ENCODE peak calls at places on chromosomes 3 and 15, in seven cellular contexts. R is mesothelial cell of epicardium, Q is heart left ventricle, F is fibroblast of the aortic adventitia, X is Calu3, S is choroid plexus epithelial cell, P is GM20000. D is an unnamed sample.

GRCh38 chr3:145898487-145898886 is 262.5 kb downstream of the PLOD2 start:
- DNase-seq in R (no peak), Q (no peak), F (peak), X (no peak), S (peak), P (no peak), D (no peak)

GRCh38 chr15:40250771-40251454 is 12.1 kb downstream of the PAK6 start:
- DNase-seq in R (no peak), Q (peak), F (no peak), X (no peak), S (no peak), P (no peak), D (no peak)

GRCh38 chr15:89332446-89332845 is 2.2 kb downstream of the POLG start:
- DNase-seq in R (no peak), Q (no peak), F (peak), X (peak), S (peak), P (peak), D (no peak)

GRCh38 chr3:121748638-121749275 is 784 bp downstream of the GOLGB1 start:
- DNase-seq in R (no peak), Q (no peak), F (peak), X (peak), S (peak), P (no peak), D (no peak)

GRCh38 chr3:73614385-73614784 is 10.4 kb downstream of the PDZRN3 start:
- DNase-seq in R (no peak), Q (no peak), F (peak), X (no peak), S (peak), P (no peak), D (no peak)

GRCh38 chr15:78045189-78045588 is 32.3 kb downstream of the TBC1D2B start:
- DNase-seq in R (no peak), Q (no peak), F (no peak), X (no peak), S (no peak), P (no peak), D (no peak)

GRCh38 chr3:190534986-190535385 is 21.1 kb downstream of the IL1RAP start:
- DNase-seq in R (no peak), Q (no peak), F (no peak), X (no peak), S (no peak), P (no peak), D (no peak)

GRCh38 chr3:159266779-159267178 is 464.9 kb downstream of the MFSD1 start:
- DNase-seq in R (peak), Q (no peak), F (no peak), X (peak), S (peak), P (no peak), D (no peak)

GRCh38 chr3:23264413-23264812 is 61.3 kb downstream of the UBE2E2 start:
- DNase-seq in R (no peak), Q (no peak), F (peak), X (no peak), S (peak), P (no peak), D (no peak)

GRCh38 chr15:82183121-82184031 is 79.2 kb downstream of the EFL1 start:
- DNase-seq in R (no peak), Q (no peak), F (peak), X (no peak), S (peak), P (no peak), D (no peak)

GRCh38 chr15:91853968-91854943 is 748 bp downstream of the SLCO3A1 start:
- DNase-seq in R (no peak), Q (peak), F (no peak), X (peak), S (no peak), P (peak), D (peak)

GRCh38 chr15:40511472-40512133 is 40.8 kb downstream of the CHST14 start:
- DNase-seq in R (peak), Q (peak), F (peak), X (peak), S (peak), P (peak), D (peak)

GRCh38 chr15:59444082-59444835 is 6.3 kb downstream of the FAM81A start:
- DNase-seq in R (no peak), Q (no peak), F (no peak), X (no peak), S (no peak), P (no peak), D (no peak)

GRCh38 chr3:105555206-105555605 is 188.5 kb downstream of the ALCAM start:
- DNase-seq in R (no peak), Q (no peak), F (peak), X (no peak), S (peak), P (no peak), D (no peak)

GRCh38 chr3:42906085-42906904 is at the start of gene ZNF662:
- DNase-seq in R (no peak), Q (peak), F (no peak), X (no peak), S (peak), P (no peak), D (no peak)

GRCh38 chr3:11238880-11239279 is 33.3 kb upstream of the ATG7 start:
- DNase-seq in R (no peak), Q (no peak), F (peak), X (no peak), S (peak), P (no peak), D (no peak)

GRCh38 chr3:73707772-73708171 is 83.0 kb upstream of the PDZRN3 start:
- DNase-seq in R (no peak), Q (no peak), F (peak), X (no peak), S (peak), P (no peak), D (no peak)

GRCh38 chr15:77983708-77984445 is 93.6 kb downstream of the TBC1D2B start:
- DNase-seq in R (no peak), Q (no peak), F (no peak), X (peak), S (no peak), P (no peak), D (no peak)

GRCh38 chr3:141051641-141052569 is 758 bp downstream of the SPSB4 start:
- DNase-seq in R (no peak), Q (no peak), F (peak), X (peak), S (peak), P (no peak), D (no peak)

GRCh38 chr15:42121667-42122066 is 27.3 kb upstream of the PLA2G4D start:
- DNase-seq in R (no peak), Q (no peak), F (no peak), X (no peak), S (no peak), P (no peak), D (peak)

GRCh38 chr3:153247331-153248311 is 85.6 kb downstream of the RAP2B start:
- DNase-seq in R (no peak), Q (no peak), F (no peak), X (no peak), S (no peak), P (no peak), D (no peak)

GRCh38 chr3:73586190-73586589 is 38.6 kb downstream of the PDZRN3 start:
- DNase-seq in R (no peak), Q (no peak), F (no peak), X (no peak), S (no peak), P (no peak), D (no peak)

GRCh38 chr3:4744405-4745239 is 234.6 kb upstream of the BHLHE40 start:
- DNase-seq in R (no peak), Q (no peak), F (peak), X (no peak), S (peak), P (no peak), D (no peak)

GRCh38 chr15:75109731-75110130 is 86.3 kb downstream of the PPCDC start:
- DNase-seq in R (no peak), Q (no peak), F (no peak), X (no peak), S (no peak), P (no peak), D (no peak)

GRCh38 chr15:75109021-75109690 is 85.8 kb downstream of the PPCDC start:
- DNase-seq in R (no peak), Q (no peak), F (no peak), X (no peak), S (no peak), P (no peak), D (no peak)

GRCh38 chr15:75107509-75107904 is 84.1 kb downstream of the PPCDC start:
- DNase-seq in R (no peak), Q (no peak), F (no peak), X (no peak), S (no peak), P (no peak), D (no peak)

GRCh38 chr15:75104804-75105557 is 81.6 kb downstream of the PPCDC start:
- DNase-seq in R (no peak), Q (no peak), F (peak), X (peak), S (peak), P (peak), D (peak)

GRCh38 chr15:75107905-75108838 is 84.8 kb downstream of the PPCDC start:
- DNase-seq in R (no peak), Q (peak), F (peak), X (peak), S (peak), P (peak), D (no peak)
- TF ChIP-seq CTCF in R (no peak), Q (no peak), F (no peak), X (no peak), S (no peak), P (no peak), D (no peak)

DNA sequence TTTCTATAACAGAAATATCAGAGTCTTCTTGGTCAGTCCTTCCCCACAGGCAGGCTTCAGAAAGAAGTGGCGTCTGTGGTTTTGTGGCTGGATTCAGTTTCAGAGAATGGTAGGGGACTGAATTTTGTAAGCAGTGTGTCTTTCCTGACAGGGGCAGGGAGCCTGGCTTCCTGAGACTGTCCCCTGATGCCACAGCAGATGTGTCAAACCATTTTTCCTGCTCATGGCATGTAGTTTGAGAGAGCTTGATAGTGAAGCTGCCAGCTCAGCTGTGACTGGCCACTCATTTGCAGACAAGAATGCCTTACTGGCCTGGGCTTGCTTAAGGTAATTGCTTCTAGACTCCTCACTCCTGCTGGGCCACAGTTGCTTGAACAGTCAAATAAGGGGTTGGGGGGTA is 26.4 kb downstream of the LARS2 start:
- DNase-seq in R (no peak), Q (no peak), F (no peak), X (no peak), S (no peak), P (peak), D (no peak)
- TF ChIP-seq CTCF in R (no peak), Q (no peak), F (no peak), X (no peak), S (no peak), P (no peak), D (no peak)

GRCh38 chr3:99213019-99213418 is 311.5 kb upstream of the DCBLD2 start:
- DNase-seq in R (no peak), Q (no peak), F (no peak), X (no peak), S (no peak), P (no peak), D (no peak)
- TF ChIP-seq CTCF in R (no peak), Q (no peak), F (no peak), X (no peak), S (no peak), P (no peak), D (no peak)

GRCh38 chr15:65028921-65029735 is at the start of gene MTFMT:
- DNase-seq in R (peak), Q (peak), F (peak), X (peak), S (peak), P (peak), D (peak)
- TF ChIP-seq CTCF in R (no peak), Q (no peak), F (peak), X (no peak), S (peak), P (no peak), D (peak)

DNA sequence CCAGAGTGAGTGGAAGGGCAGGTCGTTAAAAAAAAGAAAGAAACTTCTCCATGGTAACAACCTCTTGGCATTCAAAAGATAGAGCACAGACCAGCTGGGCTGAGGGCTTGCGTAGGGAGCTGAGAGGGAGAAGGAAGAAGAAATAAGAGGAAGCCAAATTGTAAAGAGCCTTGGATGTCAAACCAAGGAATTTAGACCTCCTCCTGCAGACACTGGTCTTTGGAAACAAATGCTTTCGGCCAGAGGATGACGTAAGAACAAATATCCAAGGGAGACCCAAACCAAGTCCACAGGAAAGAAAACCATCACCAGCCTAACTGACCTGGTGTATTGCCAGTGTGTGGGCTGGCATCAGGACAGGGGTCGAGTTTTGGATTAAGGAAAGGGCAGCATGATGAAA is 155.2 kb downstream of the UACA start:
- DNase-seq in R (no peak), Q (no peak), F (peak), X (no peak), S (peak), P (no peak), D (no peak)
- TF ChIP-seq CTCF in R (no peak), Q (no peak), F (no peak), X (no peak), S (no peak), P (no peak), D (no peak)